ENCODE peak calls at places on chromosome 15, in seven cellular contexts. R is adrenal gland, M is DND-41, I is heart right ventricle, U is HCT116, A is lower lobe of right lung, L is upper lobe of right lung. X is an unnamed sample.
A peak's percentile ranks its signal among the peaks of the same experiment; 100 is the strongest.

GRCh38 chr15:62482715-62483429 is 317.8 kb upstream of the C2CD4B start:
- DNase-seq in R (no peak), M (peak; percentile 6), I (no peak), U (peak; percentile 24), A (no peak), L (no peak), X (no peak)

GRCh38 chr15:29970402-29970695 is 112.4 kb upstream of the GOLGA8J start:
- DNase-seq in R (no peak), M (no peak), I (no peak), U (no peak), A (no peak), L (no peak), X (no peak)

GRCh38 chr15:70690012-70690411 is 73.3 kb downstream of the UACA start:
- DNase-seq in R (no peak), M (no peak), I (no peak), U (no peak), A (no peak), L (no peak), X (no peak)

GRCh38 chr15:52733696-52734255 is 54.6 kb upstream of the ATOSA start:
- DNase-seq in R (no peak), M (no peak), I (no peak), U (no peak), A (no peak), L (no peak), X (no peak)

GRCh38 chr15:47715856-47716445 is 1.4 kb upstream of the SEMA6D start:
- DNase-seq in R (no peak), M (no peak), I (peak; percentile 17), U (no peak), A (no peak), L (no peak), X (no peak)

GRCh38 chr15:61119556-61119955 is 109.5 kb downstream of the RORA start:
- DNase-seq in R (no peak), M (no peak), I (no peak), U (no peak), A (no peak), L (no peak), X (no peak)

GRCh38 chr15:58748040-58748786 is 1.3 kb downstream of the ADAM10 start:
- DNase-seq in R (no peak), M (peak; percentile 70), I (no peak), U (no peak), A (no peak), L (no peak), X (peak; percentile 33)

GRCh38 chr15:58380280-58380945 is 51.4 kb upstream of the LIPC start:
- DNase-seq in R (no peak), M (no peak), I (no peak), U (no peak), A (no peak), L (no peak), X (no peak)

GRCh38 chr15:39285663-39286062 is 295.2 kb upstream of the THBS1 start:
- DNase-seq in R (no peak), M (no peak), I (no peak), U (no peak), A (no peak), L (no peak), X (no peak)

GRCh38 chr15:64222573-64223361 is 59.9 kb upstream of the PPIB start:
- DNase-seq in R (no peak), M (no peak), I (no peak), U (no peak), A (no peak), L (no peak), X (no peak)

GRCh38 chr15:38793181-38793580 is 228.6 kb upstream of the RASGRP1 start:
- DNase-seq in R (no peak), M (no peak), I (no peak), U (no peak), A (no peak), L (no peak), X (no peak)

GRCh38 chr15:49674370-49674769 is 53.5 kb downstream of the DTWD1 start:
- DNase-seq in R (no peak), M (no peak), I (no peak), U (no peak), A (no peak), L (no peak), X (no peak)

GRCh38 chr15:65532738-65533051 is 2.4 kb downstream of the HACD3 start:
- DNase-seq in R (no peak), M (no peak), I (no peak), U (no peak), A (no peak), L (no peak), X (no peak)

GRCh38 chr15:34783986-34784385 is 11.4 kb downstream of the ACTC1 start:
- DNase-seq in R (no peak), M (no peak), I (no peak), U (no peak), A (no peak), L (no peak), X (no peak)

GRCh38 chr15:31352283-31352880 is 25.7 kb downstream of the KLF13 start:
- DNase-seq in R (no peak), M (no peak), I (peak; percentile 79), U (no peak), A (peak; percentile 64), L (no peak), X (no peak)

GRCh38 chr15:95432878-95433405 is 897.6 kb upstream of the NR2F2 start:
- DNase-seq in R (no peak), M (no peak), I (no peak), U (no peak), A (no peak), L (no peak), X (no peak)

GRCh38 chr15:99632521-99632920 is 66.7 kb downstream of the MEF2A start:
- DNase-seq in R (no peak), M (no peak), I (no peak), U (no peak), A (no peak), L (no peak), X (no peak)

GRCh38 chr15:99630607-99631131 is 64.9 kb downstream of the MEF2A start:
- DNase-seq in R (no peak), M (no peak), I (no peak), U (no peak), A (no peak), L (no peak), X (no peak)

GRCh38 chr15:99631256-99631655 is 65.5 kb downstream of the MEF2A start:
- DNase-seq in R (no peak), M (no peak), I (no peak), U (no peak), A (no peak), L (no peak), X (no peak)

GRCh38 chr15:99633655-99634054 is 67.9 kb downstream of the MEF2A start:
- DNase-seq in R (no peak), M (no peak), I (no peak), U (no peak), A (no peak), L (no peak), X (no peak)

DNA sequence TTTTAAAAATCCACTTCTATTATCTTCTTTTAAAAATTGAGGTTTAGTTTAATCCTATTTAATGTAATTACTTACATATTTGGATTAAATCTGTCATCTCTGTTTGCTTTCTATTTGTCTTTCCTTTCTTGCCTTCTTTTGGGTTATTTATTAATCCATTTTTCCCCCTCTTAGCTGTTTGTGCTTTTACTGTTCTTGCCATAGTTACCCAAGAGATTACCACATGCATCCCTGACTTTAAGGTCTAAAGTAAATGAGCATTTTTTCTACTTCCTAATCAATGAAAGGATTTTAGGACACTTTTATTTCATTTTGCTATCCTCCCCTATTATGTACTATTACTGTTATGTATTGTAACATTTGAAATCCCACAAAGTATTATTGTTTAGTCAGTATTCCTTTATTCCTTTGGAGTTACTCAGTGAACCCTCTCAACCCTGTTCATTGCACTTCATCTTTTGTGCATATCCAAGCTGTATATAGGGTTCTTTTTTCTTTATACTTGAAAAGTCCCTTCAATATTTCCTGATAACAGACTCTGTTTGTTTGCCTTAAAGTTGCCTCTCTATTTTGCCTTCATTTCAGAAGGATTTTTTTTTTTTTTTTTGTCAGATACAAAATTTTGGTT is 62.7 kb downstream of the MEF2A start:
- DNase-seq in R (no peak), M (no peak), I (no peak), U (no peak), A (no peak), L (no peak), X (no peak)
- H3K4me1 ChIP-seq in R (peaks cover 13% of the 10 kb centered on the region), M (no peaks in the 10 kb centered on the region), I (peaks cover 6% of the 10 kb centered on the region), U (no peaks in the 10 kb centered on the region), A (peaks cover 25% of the 10 kb centered on the region), L (peaks cover 35% of the 10 kb centered on the region), X (no peaks in the 10 kb centered on the region)

GRCh38 chr15:94234300-94234699 is 2.9 kb downstream of the MCTP2 start:
- DNase-seq in R (no peak), M (no peak), I (no peak), U (no peak), A (no peak), L (peak; percentile 67), X (no peak)
- H3K4me3 ChIP-seq in R (no peak overlapping the region), M (no peak overlapping the region), I (no peak overlapping the region), U (no peak overlapping the region), A (no peak overlapping the region), L (no peak overlapping the region), X (no peak overlapping the region)

DNA sequence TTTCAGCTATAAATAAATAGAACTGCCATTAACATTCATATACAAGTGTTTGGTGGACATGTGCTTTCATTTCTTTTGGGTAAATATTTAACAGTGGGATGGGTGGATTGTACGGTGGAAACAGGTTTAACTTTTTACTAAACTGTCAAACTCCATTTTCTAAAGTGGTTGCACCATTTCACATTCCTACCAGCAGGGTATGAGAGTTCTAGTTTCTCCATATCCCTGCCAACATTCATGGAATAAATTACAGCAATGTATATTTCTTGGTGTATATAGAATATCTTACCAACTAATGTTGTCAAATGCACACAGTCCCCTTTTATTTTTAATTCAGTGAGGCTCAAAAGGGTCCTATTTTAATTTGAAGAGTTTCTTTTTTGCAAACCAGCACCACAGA is 71.3 kb upstream of the CTXND1 start:
- DNase-seq in R (no peak), M (no peak), I (no peak), U (peak; percentile 4), A (no peak), L (no peak), X (no peak)
- TF ChIP-seq CTCF in R (no peak), M (no peak), I (no peak), U (peak; percentile 47), A (no peak), L (peak; percentile 25), X (no peak)

GRCh38 chr15:68488290-68488689 is 56.3 kb upstream of the ITGA11 start:
- DNase-seq in R (no peak), M (no peak), I (no peak), U (no peak), A (no peak), L (no peak), X (no peak)

GRCh38 chr15:68491415-68492106 is 59.6 kb upstream of the ITGA11 start:
- DNase-seq in R (no peak), M (no peak), I (no peak), U (no peak), A (no peak), L (no peak), X (no peak)

GRCh38 chr15:68489426-68489825 is 57.5 kb upstream of the ITGA11 start:
- DNase-seq in R (no peak), M (no peak), I (no peak), U (no peak), A (no peak), L (no peak), X (no peak)

GRCh38 chr15:68487087-68487843 is 55.3 kb upstream of the ITGA11 start:
- DNase-seq in R (no peak), M (no peak), I (no peak), U (no peak), A (no peak), L (no peak), X (no peak)

DNA sequence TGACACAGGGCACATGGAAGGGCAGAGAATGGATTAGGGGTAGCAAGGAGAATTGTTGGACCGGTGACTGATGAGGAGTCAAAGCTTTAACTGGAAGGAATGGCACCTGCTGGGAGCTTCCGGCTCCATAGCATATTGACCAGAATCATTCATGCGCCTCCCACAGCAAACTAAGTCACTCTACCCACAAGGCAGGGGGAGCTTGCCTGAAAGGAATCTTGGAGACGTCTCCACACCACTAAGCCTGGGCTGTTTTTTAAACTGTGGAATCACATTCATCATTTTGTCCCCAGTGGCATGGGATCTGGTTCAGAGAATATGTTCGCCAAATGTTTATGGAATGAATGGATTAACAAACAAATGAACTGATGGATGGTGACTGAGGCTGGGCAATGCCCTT is 57.0 kb upstream of the ITGA11 start:
- DNase-seq in R (no peak), M (no peak), I (no peak), U (no peak), A (no peak), L (no peak), X (no peak)
- H3K4me1 ChIP-seq in R (no peaks in the 10 kb centered on the region), M (no peaks in the 10 kb centered on the region), I (peaks cover 14% of the 10 kb centered on the region), U (no peaks in the 10 kb centered on the region), A (no peaks in the 10 kb centered on the region), L (no peaks in the 10 kb centered on the region), X (no peaks in the 10 kb centered on the region)